ENCODE peak calls at places on chromosome 18, in nine cellular contexts. One of them, this sample, is unnamed.

GRCh38 chr18:32257073-32257780 is 67.4 kb downstream of the MEP1B start:
- DNase-seq in activated naive CD8-positive, alpha-beta T cell treated with anti-CD3 and anti-CD28 coated beads, Interleukin-2, amount 10 ng/mL, durations not matched to agents 7 days and 5 days: no peak
- DNase-seq in nephron progenitor cell: no peak
- DNase-seq in WTC11: no peak
- DNase-seq in lower lobe of right lung: no peak
- DNase-seq in PC-3: peak
- DNase-seq in aorta: no peak
- DNase-seq in AG09309: no peak
- DNase-seq in stimulated activated CD8-positive, alpha-beta memory T cell treated with anti-CD3 and anti-CD28 coated beads, Interleukin-2, amount 100 ng/mL, for 48 hours: no peak
- DNase-seq in this sample: no peak

GRCh38 chr18:44093253-44093652 is 587.4 kb upstream of the SETBP1 start:
- DNase-seq in activated naive CD8-positive, alpha-beta T cell treated with anti-CD3 and anti-CD28 coated beads, Interleukin-2, amount 10 ng/mL, durations not matched to agents 7 days and 5 days: no peak
- DNase-seq in nephron progenitor cell: no peak
- DNase-seq in WTC11: no peak
- DNase-seq in lower lobe of right lung: no peak
- DNase-seq in PC-3: no peak
- DNase-seq in aorta: no peak
- DNase-seq in AG09309: no peak
- DNase-seq in stimulated activated CD8-positive, alpha-beta memory T cell treated with anti-CD3 and anti-CD28 coated beads, Interleukin-2, amount 100 ng/mL, for 48 hours: no peak
- DNase-seq in this sample: no peak

GRCh38 chr18:25675123-25675850 is 323.3 kb upstream of the ZNF521 start:
- DNase-seq in activated naive CD8-positive, alpha-beta T cell treated with anti-CD3 and anti-CD28 coated beads, Interleukin-2, amount 10 ng/mL, durations not matched to agents 7 days and 5 days: no peak
- DNase-seq in nephron progenitor cell: no peak
- DNase-seq in WTC11: peak
- DNase-seq in lower lobe of right lung: no peak
- DNase-seq in PC-3: no peak
- DNase-seq in aorta: no peak
- DNase-seq in AG09309: no peak
- DNase-seq in stimulated activated CD8-positive, alpha-beta memory T cell treated with anti-CD3 and anti-CD28 coated beads, Interleukin-2, amount 100 ng/mL, for 48 hours: no peak
- DNase-seq in this sample: no peak

GRCh38 chr18:58699551-58699950 is 28.3 kb downstream of the MALT1 start:
- DNase-seq in activated naive CD8-positive, alpha-beta T cell treated with anti-CD3 and anti-CD28 coated beads, Interleukin-2, amount 10 ng/mL, durations not matched to agents 7 days and 5 days: no peak
- DNase-seq in nephron progenitor cell: no peak
- DNase-seq in WTC11: no peak
- DNase-seq in lower lobe of right lung: no peak
- DNase-seq in PC-3: no peak
- DNase-seq in aorta: no peak
- DNase-seq in AG09309: no peak
- DNase-seq in stimulated activated CD8-positive, alpha-beta memory T cell treated with anti-CD3 and anti-CD28 coated beads, Interleukin-2, amount 100 ng/mL, for 48 hours: no peak
- DNase-seq in this sample: no peak

GRCh38 chr18:499351-500229 is 911 bp downstream of the COLEC12 start:
- DNase-seq in activated naive CD8-positive, alpha-beta T cell treated with anti-CD3 and anti-CD28 coated beads, Interleukin-2, amount 10 ng/mL, durations not matched to agents 7 days and 5 days: no peak
- DNase-seq in nephron progenitor cell: peak
- DNase-seq in WTC11: no peak
- DNase-seq in lower lobe of right lung: peak
- DNase-seq in PC-3: peak
- DNase-seq in aorta: peak
- DNase-seq in AG09309: peak
- DNase-seq in stimulated activated CD8-positive, alpha-beta memory T cell treated with anti-CD3 and anti-CD28 coated beads, Interleukin-2, amount 100 ng/mL, for 48 hours: no peak
- DNase-seq in this sample: no peak

GRCh38 chr18:48194787-48195186 is 214.4 kb downstream of the ZBTB7C start:
- DNase-seq in activated naive CD8-positive, alpha-beta T cell treated with anti-CD3 and anti-CD28 coated beads, Interleukin-2, amount 10 ng/mL, durations not matched to agents 7 days and 5 days: no peak
- DNase-seq in nephron progenitor cell: no peak
- DNase-seq in WTC11: no peak
- DNase-seq in lower lobe of right lung: no peak
- DNase-seq in PC-3: no peak
- DNase-seq in aorta: no peak
- DNase-seq in AG09309: no peak
- DNase-seq in stimulated activated CD8-positive, alpha-beta memory T cell treated with anti-CD3 and anti-CD28 coated beads, Interleukin-2, amount 100 ng/mL, for 48 hours: no peak
- DNase-seq in this sample: no peak

GRCh38 chr18:45916302-45916701 is 50.8 kb downstream of the EPG5 start:
- DNase-seq in activated naive CD8-positive, alpha-beta T cell treated with anti-CD3 and anti-CD28 coated beads, Interleukin-2, amount 10 ng/mL, durations not matched to agents 7 days and 5 days: no peak
- DNase-seq in nephron progenitor cell: no peak
- DNase-seq in WTC11: peak
- DNase-seq in lower lobe of right lung: no peak
- DNase-seq in PC-3: no peak
- DNase-seq in aorta: no peak
- DNase-seq in AG09309: no peak
- DNase-seq in stimulated activated CD8-positive, alpha-beta memory T cell treated with anti-CD3 and anti-CD28 coated beads, Interleukin-2, amount 100 ng/mL, for 48 hours: no peak
- DNase-seq in this sample: no peak

GRCh38 chr18:23537274-23537673 is 34.0 kb downstream of the RMC1 start:
- DNase-seq in activated naive CD8-positive, alpha-beta T cell treated with anti-CD3 and anti-CD28 coated beads, Interleukin-2, amount 10 ng/mL, durations not matched to agents 7 days and 5 days: no peak
- DNase-seq in nephron progenitor cell: no peak
- DNase-seq in WTC11: no peak
- DNase-seq in lower lobe of right lung: no peak
- DNase-seq in PC-3: no peak
- DNase-seq in aorta: no peak
- DNase-seq in AG09309: no peak
- DNase-seq in stimulated activated CD8-positive, alpha-beta memory T cell treated with anti-CD3 and anti-CD28 coated beads, Interleukin-2, amount 100 ng/mL, for 48 hours: no peak
- DNase-seq in this sample: no peak

GRCh38 chr18:74804677-74805076 is 207.0 kb downstream of the ZNF407 start:
- DNase-seq in activated naive CD8-positive, alpha-beta T cell treated with anti-CD3 and anti-CD28 coated beads, Interleukin-2, amount 10 ng/mL, durations not matched to agents 7 days and 5 days: no peak
- DNase-seq in nephron progenitor cell: no peak
- DNase-seq in WTC11: no peak
- DNase-seq in lower lobe of right lung: no peak
- DNase-seq in PC-3: no peak
- DNase-seq in aorta: no peak
- DNase-seq in AG09309: no peak
- DNase-seq in stimulated activated CD8-positive, alpha-beta memory T cell treated with anti-CD3 and anti-CD28 coated beads, Interleukin-2, amount 100 ng/mL, for 48 hours: no peak
- DNase-seq in this sample: no peak

GRCh38 chr18:37567061-37567993 is 1.7 kb upstream of the CELF4 start:
- DNase-seq in activated naive CD8-positive, alpha-beta T cell treated with anti-CD3 and anti-CD28 coated beads, Interleukin-2, amount 10 ng/mL, durations not matched to agents 7 days and 5 days: no peak
- DNase-seq in nephron progenitor cell: peak
- DNase-seq in WTC11: no peak
- DNase-seq in lower lobe of right lung: no peak
- DNase-seq in PC-3: no peak
- DNase-seq in aorta: no peak
- DNase-seq in AG09309: no peak
- DNase-seq in stimulated activated CD8-positive, alpha-beta memory T cell treated with anti-CD3 and anti-CD28 coated beads, Interleukin-2, amount 100 ng/mL, for 48 hours: no peak
- DNase-seq in this sample: no peak

GRCh38 chr18:37689841-37690240 is 124.2 kb upstream of the CELF4 start:
- DNase-seq in activated naive CD8-positive, alpha-beta T cell treated with anti-CD3 and anti-CD28 coated beads, Interleukin-2, amount 10 ng/mL, durations not matched to agents 7 days and 5 days: no peak
- DNase-seq in nephron progenitor cell: no peak
- DNase-seq in WTC11: no peak
- DNase-seq in lower lobe of right lung: no peak
- DNase-seq in PC-3: no peak
- DNase-seq in aorta: no peak
- DNase-seq in AG09309: no peak
- DNase-seq in stimulated activated CD8-positive, alpha-beta memory T cell treated with anti-CD3 and anti-CD28 coated beads, Interleukin-2, amount 100 ng/mL, for 48 hours: no peak
- DNase-seq in this sample: no peak

GRCh38 chr18:57925706-57926105 is 118.3 kb upstream of the NEDD4L start:
- DNase-seq in activated naive CD8-positive, alpha-beta T cell treated with anti-CD3 and anti-CD28 coated beads, Interleukin-2, amount 10 ng/mL, durations not matched to agents 7 days and 5 days: no peak
- DNase-seq in nephron progenitor cell: no peak
- DNase-seq in WTC11: no peak
- DNase-seq in lower lobe of right lung: no peak
- DNase-seq in PC-3: peak
- DNase-seq in aorta: no peak
- DNase-seq in AG09309: peak
- DNase-seq in stimulated activated CD8-positive, alpha-beta memory T cell treated with anti-CD3 and anti-CD28 coated beads, Interleukin-2, amount 100 ng/mL, for 48 hours: no peak
- DNase-seq in this sample: no peak

GRCh38 chr18:46555724-46556123 is 101.3 kb downstream of the LOXHD1 start:
- DNase-seq in activated naive CD8-positive, alpha-beta T cell treated with anti-CD3 and anti-CD28 coated beads, Interleukin-2, amount 10 ng/mL, durations not matched to agents 7 days and 5 days: no peak
- DNase-seq in nephron progenitor cell: peak
- DNase-seq in WTC11: peak
- DNase-seq in lower lobe of right lung: no peak
- DNase-seq in PC-3: peak
- DNase-seq in aorta: no peak
- DNase-seq in AG09309: no peak
- DNase-seq in stimulated activated CD8-positive, alpha-beta memory T cell treated with anti-CD3 and anti-CD28 coated beads, Interleukin-2, amount 100 ng/mL, for 48 hours: peak
- DNase-seq in this sample: peak

GRCh38 chr18:63994783-63995399 is 25.0 kb downstream of the SERPINB8 start:
- DNase-seq in activated naive CD8-positive, alpha-beta T cell treated with anti-CD3 and anti-CD28 coated beads, Interleukin-2, amount 10 ng/mL, durations not matched to agents 7 days and 5 days: no peak
- DNase-seq in nephron progenitor cell: peak
- DNase-seq in WTC11: peak
- DNase-seq in lower lobe of right lung: peak
- DNase-seq in PC-3: peak
- DNase-seq in aorta: peak
- DNase-seq in AG09309: no peak
- DNase-seq in stimulated activated CD8-positive, alpha-beta memory T cell treated with anti-CD3 and anti-CD28 coated beads, Interleukin-2, amount 100 ng/mL, for 48 hours: no peak
- DNase-seq in this sample: peak

GRCh38 chr18:43786893-43787292 is 509.6 kb upstream of the SYT4 start:
- DNase-seq in activated naive CD8-positive, alpha-beta T cell treated with anti-CD3 and anti-CD28 coated beads, Interleukin-2, amount 10 ng/mL, durations not matched to agents 7 days and 5 days: no peak
- DNase-seq in nephron progenitor cell: no peak
- DNase-seq in WTC11: no peak
- DNase-seq in lower lobe of right lung: no peak
- DNase-seq in PC-3: no peak
- DNase-seq in aorta: no peak
- DNase-seq in AG09309: no peak
- DNase-seq in stimulated activated CD8-positive, alpha-beta memory T cell treated with anti-CD3 and anti-CD28 coated beads, Interleukin-2, amount 100 ng/mL, for 48 hours: no peak
- DNase-seq in this sample: no peak

GRCh38 chr18:31376477-31376876 is at the start of gene DSG4:
- DNase-seq in activated naive CD8-positive, alpha-beta T cell treated with anti-CD3 and anti-CD28 coated beads, Interleukin-2, amount 10 ng/mL, durations not matched to agents 7 days and 5 days: no peak
- DNase-seq in nephron progenitor cell: no peak
- DNase-seq in WTC11: no peak
- DNase-seq in lower lobe of right lung: no peak
- DNase-seq in PC-3: peak
- DNase-seq in aorta: no peak
- DNase-seq in AG09309: no peak
- DNase-seq in stimulated activated CD8-positive, alpha-beta memory T cell treated with anti-CD3 and anti-CD28 coated beads, Interleukin-2, amount 100 ng/mL, for 48 hours: no peak
- DNase-seq in this sample: no peak

This sample was measured in stimulated activated CD4-positive, alpha-beta T cell treated with anti-CD3 and anti-CD28 coated beads, Interleukin-15, amount 100 ng/mL, for 48 hours.